ENCODE peak calls at places on chromosomes 2 and 18, in eight cellular contexts. Z is body of pancreas, S is K562, W is uterus, A is astrocyte, L is tibial artery, O is AG04450, J is Panc1. V is an unnamed sample.

GRCh38 chr18:48563027-48563426 is 24.2 kb downstream of the CTIF start:
- DNase-seq in Z (no peak), A (peak), L (peak), W (no peak), O (peak), S (peak), J (no peak), V (peak)

GRCh38 chr2:96772903-96773675 is 12.4 kb downstream of the CNNM4 start:
- DNase-seq in O (no peak), S (no peak), L (no peak), W (no peak), A (no peak), Z (no peak), J (no peak), V (no peak)

GRCh38 chr2:95232232-95232631 is 24.9 kb downstream of the ZNF892 start:
- DNase-seq in J (no peak), O (no peak), A (no peak), Z (no peak), S (no peak), L (no peak), W (no peak), V (no peak)

GRCh38 chr18:5601188-5601624 is 57.4 kb upstream of the EPB41L3 start:
- DNase-seq in L (no peak), Z (no peak), S (no peak), O (no peak), A (no peak), J (no peak), W (no peak), V (no peak)

GRCh38 chr18:73270919-73271318 is 403.1 kb upstream of the NETO1 start:
- DNase-seq in O (no peak), S (no peak), W (no peak), L (no peak), J (no peak), A (no peak), Z (no peak), V (no peak)

GRCh38 chr2:56476509-56477071 is 292.8 kb downstream of the CCDC85A start:
- DNase-seq in W (no peak), O (no peak), L (no peak), S (no peak), J (no peak), A (no peak), Z (peak), V (no peak)

GRCh38 chr2:221529943-221530652 is 42.0 kb downstream of the EPHA4 start:
- DNase-seq in Z (no peak), O (peak), J (no peak), A (peak), S (no peak), W (no peak), L (no peak), V (peak)

GRCh38 chr2:85314884-85315242 is 12.9 kb downstream of the TGOLN2 start:
- DNase-seq in J (no peak), W (no peak), Z (no peak), S (no peak), A (no peak), L (peak), O (no peak), V (no peak)

GRCh38 chr2:142892715-142893114 is 15.3 kb downstream of the KYNU start:
- DNase-seq in W (no peak), A (no peak), J (no peak), S (no peak), L (no peak), Z (no peak), O (no peak), V (no peak)

GRCh38 chr18:79405019-79405780 is 9.5 kb downstream of the NFATC1 start:
- DNase-seq in L (no peak), Z (no peak), A (no peak), O (no peak), J (no peak), W (no peak), S (no peak), V (no peak)

GRCh38 chr2:86623549-86624547 is at the start of gene RNF103:
- DNase-seq in L (peak), W (peak), S (peak), A (peak), J (peak), Z (peak), O (peak), V (peak)

GRCh38 chr18:71850602-71851001 is 693.5 kb downstream of the CBLN2 start:
- DNase-seq in Z (no peak), S (no peak), A (no peak), J (no peak), L (no peak), O (no peak), W (no peak), V (no peak)

GRCh38 chr2:177340158-177340557 is 52.4 kb upstream of the AGPS start:
- DNase-seq in W (no peak), A (no peak), Z (no peak), O (no peak), J (no peak), S (no peak), L (no peak), V (no peak)

GRCh38 chr2:238573065-238573778 is 146.5 kb downstream of the ASB1 start:
- DNase-seq in J (peak), Z (no peak), L (peak), S (peak), O (no peak), A (no peak), W (no peak), V (no peak)

GRCh38 chr2:37232131-37232933 is 874 bp downstream of the NDUFAF7 start:
- DNase-seq in S (peak), L (peak), O (no peak), W (no peak), J (no peak), Z (no peak), A (peak), V (no peak)

GRCh38 chr2:192049362-192049761 is 145.4 kb downstream of the TMEFF2 start:
- DNase-seq in L (no peak), W (no peak), S (no peak), O (no peak), A (no peak), Z (no peak), J (no peak), V (no peak)

GRCh38 chr18:23401400-23402347 is 51.4 kb upstream of the RIOK3 start:
- DNase-seq in L (no peak), W (peak), O (peak), S (no peak), Z (peak), A (peak), J (no peak), V (peak)

GRCh38 chr2:234459401-234460009 is 37.4 kb downstream of the ARL4C start:
- DNase-seq in A (no peak), W (no peak), S (no peak), O (no peak), J (no peak), Z (no peak), L (no peak), V (no peak)

GRCh38 chr2:74080346-74080745 is 67.4 kb downstream of the BOLA3 start:
- DNase-seq in O (no peak), L (no peak), W (no peak), Z (no peak), J (no peak), A (no peak), S (no peak), V (no peak)

GRCh38 chr2:98514096-98514639 is 69.5 kb downstream of the INPP4A start:
- DNase-seq in J (no peak), W (no peak), L (no peak), A (no peak), O (no peak), S (no peak), Z (no peak), V (no peak)

GRCh38 chr2:231674587-231675334 is 33.6 kb upstream of the PTMA start:
- DNase-seq in S (peak), L (peak), Z (peak), A (peak), W (peak), O (no peak), J (no peak), V (no peak)

GRCh38 chr2:133747965-133748700 is 179.9 kb upstream of the NCKAP5 start:
- DNase-seq in Z (no peak), A (peak), J (no peak), O (peak), S (no peak), W (no peak), L (no peak), V (peak)

GRCh38 chr2:95023222-95023597 is 2.3 kb upstream of the MAL start:
- DNase-seq in L (no peak), J (no peak), S (no peak), W (no peak), Z (no peak), A (no peak), O (no peak), V (no peak)

GRCh38 chr2:127381762-127382161 is 6.0 kb downstream of the MAP3K2 start:
- DNase-seq in J (no peak), W (no peak), A (no peak), L (no peak), O (no peak), Z (no peak), S (no peak), V (no peak)

GRCh38 chr2:106107509-106108131 is 86.5 kb downstream of the UXS1 start:
- DNase-seq in S (no peak), J (no peak), L (no peak), Z (no peak), A (peak), W (no peak), O (no peak), V (peak)

GRCh38 chr2:239398536-239398935 is 2.3 kb downstream of the HDAC4 start:
- DNase-seq in J (no peak), O (no peak), S (no peak), W (no peak), A (no peak), L (no peak), Z (no peak), V (no peak)

GRCh38 chr18:68431922-68432198 is 283.0 kb downstream of the TMX3 start:
- DNase-seq in O (no peak), Z (no peak), J (no peak), L (no peak), S (no peak), W (no peak), A (no peak), V (no peak)

GRCh38 chr2:207163053-207163814 is 2.5 kb downstream of the KLF7 start:
- DNase-seq in L (no peak), S (no peak), J (no peak), W (peak), O (peak), Z (peak), A (peak), V (peak)

GRCh38 chr2:7648381-7648780 is 731.2 kb downstream of the RNF144A start:
- DNase-seq in W (no peak), L (no peak), O (no peak), A (no peak), J (no peak), S (no peak), Z (no peak), V (no peak)

GRCh38 chr2:226934546-226935243 is 98.8 kb downstream of the RHBDD1 start:
- DNase-seq in L (no peak), S (no peak), Z (no peak), W (no peak), J (no peak), O (no peak), A (peak), V (no peak)

GRCh38 chr18:9091066-9091476 is 11.4 kb upstream of the NDUFV2 start:
- DNase-seq in S (no peak), W (no peak), O (no peak), A (no peak), L (no peak), Z (no peak), J (no peak), V (no peak)

GRCh38 chr2:239256297-239256696 is 144.5 kb downstream of the HDAC4 start:
- DNase-seq in W (no peak), O (no peak), L (peak), A (no peak), S (no peak), Z (no peak), J (no peak), V (no peak)

GRCh38 chr2:60961457-60961856 is 56.1 kb upstream of the PEX13 start:
- DNase-seq in L (no peak), A (peak), O (peak), W (no peak), J (no peak), S (no peak), Z (no peak), V (peak)

GRCh38 chr18:6561029-6561861 is 146.5 kb upstream of the L3MBTL4 start:
- DNase-seq in Z (peak), S (no peak), L (no peak), J (no peak), A (no peak), W (peak), O (peak), V (peak)

GRCh38 chr2:78056976-78057375 is 534.8 kb upstream of the LRRTM4 start:
- DNase-seq in W (no peak), Z (no peak), S (no peak), A (no peak), O (no peak), L (no peak), J (no peak), V (no peak)

GRCh38 chr2:96025107-96025492 is 9.6 kb downstream of the GPAT2 start:
- DNase-seq in O (no peak), L (peak), W (no peak), S (no peak), A (no peak), Z (no peak), J (no peak), V (no peak)

GRCh38 chr2:111119004-111119846 is 1.5 kb upstream of the BCL2L11 start:
- DNase-seq in L (peak), O (no peak), W (peak), J (no peak), Z (peak), S (no peak), A (no peak), V (no peak)

GRCh38 chr2:36352711-36353110 is 2.9 kb upstream of the CRIM1 start:
- DNase-seq in A (peak), L (no peak), O (no peak), W (no peak), Z (no peak), J (no peak), S (no peak), V (peak)

GRCh38 chr18:14974088-14974487 is 226.1 kb downstream of the ANKRD30B start:
- DNase-seq in S (no peak), L (no peak), A (no peak), O (no peak), Z (no peak), W (no peak), J (no peak), V (no peak)

GRCh38 chr18:14969507-14969906 is 221.5 kb downstream of the ANKRD30B start:
- DNase-seq in Z (no peak), A (no peak), J (no peak), L (no peak), S (no peak), W (no peak), O (no peak), V (no peak)

GRCh38 chr18:14971461-14972185 is 223.7 kb downstream of the ANKRD30B start:
- DNase-seq in W (no peak), O (no peak), Z (no peak), J (peak), A (no peak), L (no peak), S (no peak), V (no peak)

GRCh38 chr18:14965553-14965952 is 217.6 kb downstream of the ANKRD30B start:
- DNase-seq in J (no peak), S (no peak), L (no peak), O (no peak), Z (no peak), W (no peak), A (no peak), V (no peak)

GRCh38 chr18:14970027-14970426 is 222.1 kb downstream of the ANKRD30B start:
- DNase-seq in A (no peak), S (no peak), J (no peak), Z (no peak), O (no peak), W (no peak), L (no peak), V (no peak)
- H3K27ac ChIP-seq in A (no peak), S (no peak), J (no peak), Z (no peak), O (no peak), W (no peak), L (no peak), V (no peak)

DNA sequence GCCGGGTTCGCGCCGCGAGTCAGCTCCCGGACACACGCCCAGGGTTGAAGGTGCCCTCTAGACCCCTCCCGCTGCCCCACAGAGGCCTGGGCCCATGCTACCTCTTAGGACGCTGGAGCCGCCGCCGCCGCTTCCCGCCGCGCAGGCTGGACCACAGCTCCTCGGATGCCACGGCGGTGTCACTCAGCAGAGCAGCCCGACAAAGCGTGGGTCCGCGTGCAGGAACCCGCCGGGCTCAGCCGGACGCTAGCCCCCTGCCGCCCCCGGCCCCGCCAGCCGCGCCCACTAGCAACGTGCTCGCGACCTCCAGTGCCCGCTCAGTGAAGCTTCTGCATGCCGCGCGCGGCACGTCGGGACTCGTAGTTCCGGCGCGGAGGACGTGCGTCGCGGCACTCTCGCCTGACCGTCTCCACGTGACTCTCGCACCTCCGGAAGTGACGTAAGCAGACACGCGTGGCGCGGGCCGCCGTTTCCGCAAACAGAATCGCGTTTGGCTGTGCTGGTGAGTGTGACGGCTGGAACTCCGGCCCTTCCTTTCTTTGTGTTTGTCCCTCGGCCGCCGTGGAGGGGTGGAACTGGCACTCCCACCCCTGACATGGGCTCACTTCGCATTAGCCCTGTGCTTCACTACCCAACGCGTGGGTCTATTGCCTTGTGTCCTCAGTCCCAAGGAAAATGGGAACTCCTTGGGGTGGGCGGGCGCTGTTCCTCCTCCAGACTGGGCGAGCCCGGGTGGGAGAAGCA is at the start of the genes FAM210A and RNMT:
- DNase-seq in S (peak), W (peak), L (peak), Z (peak), O (peak), A (peak), J (peak), V (peak)
- TF ChIP-seq CTCF in S (peak), W (peak), L (no peak), Z (no peak), O (no peak), A (no peak), J (peak), V (no peak)

GRCh38 chr2:160389875-160390274 is 103.7 kb downstream of the RBMS1 start:
- DNase-seq in A (peak), L (no peak), J (no peak), W (no peak), O (no peak), S (no peak), Z (no peak), V (no peak)
- H3K27ac ChIP-seq in A (peak), L (no peak), J (no peak), W (peak), O (peak), S (no peak), Z (no peak), V (peak)

DNA sequence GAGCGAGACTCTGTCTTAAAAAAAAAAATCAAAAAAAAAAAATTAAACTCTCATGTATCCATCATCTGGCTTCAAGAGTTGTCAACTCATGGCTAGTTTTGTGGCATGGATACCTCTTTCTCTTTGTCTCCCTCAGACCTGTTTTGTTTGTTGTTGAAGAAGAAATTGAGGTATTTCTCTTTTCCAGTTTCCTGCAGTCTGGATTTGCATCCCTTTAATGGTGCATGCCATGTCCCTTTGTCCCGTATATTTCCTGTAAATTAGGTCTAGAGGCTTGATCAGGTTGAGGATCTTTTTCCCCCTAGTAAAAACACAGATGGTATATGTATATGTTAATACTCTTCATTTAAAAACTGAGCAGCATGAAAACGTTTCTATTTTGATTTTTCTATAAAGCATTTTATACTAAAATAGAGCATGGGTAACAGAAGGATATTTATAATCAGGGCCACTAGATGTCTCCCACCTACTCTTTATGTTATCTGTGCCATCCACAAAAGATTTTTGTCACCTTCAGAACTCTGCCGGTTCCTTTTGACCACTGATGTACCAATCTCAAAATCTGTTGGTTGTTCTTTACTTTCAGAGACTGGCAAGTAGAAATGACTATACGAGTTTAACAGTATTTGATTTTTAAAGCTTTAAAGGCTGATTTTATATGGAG is 80.1 kb downstream of the GALNT1 start:
- DNase-seq in S (no peak), Z (no peak), L (no peak), W (no peak), A (no peak), O (no peak), J (no peak), V (no peak)
- TF ChIP-seq CTCF in S (peak), Z (no peak), L (no peak), W (no peak), A (no peak), O (peak), J (no peak), V (peak)

DNA sequence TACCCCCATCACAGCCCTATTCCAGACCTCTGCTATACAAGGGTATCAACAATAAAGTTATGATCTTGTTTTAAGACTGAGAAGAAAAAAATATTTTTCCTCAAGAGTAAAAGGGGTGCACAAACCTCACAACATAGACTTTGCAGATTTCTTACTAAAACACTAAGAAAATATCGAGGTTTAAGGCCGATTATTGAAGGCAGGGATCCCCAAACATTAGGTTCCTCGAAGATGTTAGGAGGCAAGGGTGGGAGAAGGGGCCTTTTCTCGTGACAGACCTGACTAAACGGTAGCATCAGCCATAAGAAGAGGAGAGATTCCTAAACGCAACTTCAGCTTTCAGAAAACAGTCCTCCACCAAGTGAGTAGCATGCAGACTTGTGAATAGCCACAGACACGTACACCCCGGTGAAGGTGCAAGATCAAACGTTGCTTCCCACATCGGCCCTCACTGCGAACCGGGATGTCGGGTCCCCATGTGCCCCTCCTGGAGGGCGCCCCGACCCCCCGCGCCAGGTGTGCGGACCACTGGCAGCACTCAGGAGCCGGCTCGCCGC is 678 bp downstream of the PIAS2 start:
- DNase-seq in S (no peak), L (no peak), A (peak), Z (peak), J (no peak), O (no peak), W (peak), V (peak)
- H3K27ac ChIP-seq in S (peak), L (peak), A (peak), Z (peak), J (peak), O (no peak), W (peak), V (peak)